ENCODE peak calls at places on chromosomes 3 and 15, in nine cellular contexts. W is astrocyte of the spinal cord; R is PC-9; G is mesenteric fat pad; H is amygdala; P is CD4-positive, CD25-positive, alpha-beta regulatory T cell; K is NCI-H510A treated with DMSO at 0.1 percent for 48 hours; M is T-helper 2 cell; S is kidney epithelial cell. Y is an unnamed sample.

GRCh38 chr3:158102660-158103085 is 3.5 kb downstream of the SHOX2 start:
- DNase-seq in W (no peak), M (no peak), R (no peak), P (no peak), G (no peak), K (no peak), S (no peak), H (no peak), Y (no peak)

GRCh38 chr3:194277547-194278091 is 73.5 kb downstream of the CPN2 start:
- DNase-seq in M (no peak), W (peak), K (no peak), S (no peak), H (no peak), G (peak), R (no peak), P (no peak), Y (no peak)

GRCh38 chr15:48101376-48101961 is 19.3 kb upstream of the SLC24A5 start:
- DNase-seq in G (no peak), S (no peak), K (no peak), W (no peak), M (no peak), R (no peak), H (no peak), P (no peak), Y (no peak)

GRCh38 chr3:195850857-195851531 is 39.3 kb upstream of the MUC4 start:
- DNase-seq in S (peak), W (peak), M (peak), K (peak), P (peak), H (peak), G (no peak), R (peak), Y (peak)

GRCh38 chr15:61025283-61025682 is 203.8 kb downstream of the RORA start:
- DNase-seq in M (no peak), G (no peak), S (no peak), R (no peak), K (no peak), P (no peak), H (no peak), W (no peak), Y (no peak)

GRCh38 chr15:82763361-82764142 is 42.3 kb downstream of the FSD2 start:
- DNase-seq in K (no peak), G (no peak), P (no peak), R (no peak), H (no peak), M (no peak), S (no peak), W (no peak), Y (no peak)

GRCh38 chr3:52787672-52788625 is 6.6 kb upstream of the ITIH3 start:
- DNase-seq in P (no peak), W (no peak), K (no peak), S (no peak), M (no peak), G (no peak), H (no peak), R (no peak), Y (no peak)

GRCh38 chr3:138442433-138442832 is 8.0 kb downstream of the ESYT3 start:
- DNase-seq in W (peak), H (no peak), S (no peak), R (peak), G (peak), P (no peak), M (no peak), K (no peak), Y (no peak)

GRCh38 chr3:106338582-106339219 is 469.9 kb upstream of the CBLB start:
- DNase-seq in P (peak), W (no peak), G (no peak), M (no peak), S (no peak), K (no peak), R (no peak), H (no peak), Y (no peak)

GRCh38 chr3:159669753-159670152 is 318.9 kb upstream of the IL12A start:
- DNase-seq in R (no peak), K (no peak), H (no peak), G (no peak), W (peak), M (no peak), S (no peak), P (no peak), Y (no peak)

GRCh38 chr3:64686446-64686908 is 1.3 kb downstream of the ADAMTS9 start:
- DNase-seq in M (no peak), S (no peak), R (peak), K (peak), H (no peak), P (no peak), G (no peak), W (no peak), Y (no peak)

GRCh38 chr3:160373655-160374054 is 25.4 kb downstream of the IFT80 start:
- DNase-seq in M (no peak), P (no peak), S (no peak), G (no peak), R (no peak), W (no peak), H (no peak), K (no peak), Y (no peak)

GRCh38 chr3:161291191-161291901 is 70.2 kb downstream of the NMD3 start:
- DNase-seq in P (no peak), K (no peak), R (peak), G (no peak), H (no peak), M (no peak), S (peak), W (no peak), Y (no peak)

GRCh38 chr3:172244011-172244410 is 204.2 kb downstream of the GHSR start:
- DNase-seq in W (peak), H (no peak), K (no peak), M (no peak), G (no peak), S (no peak), P (no peak), R (no peak), Y (no peak)

GRCh38 chr3:24972491-24972890 is 455.6 kb upstream of the RARB start:
- DNase-seq in G (no peak), P (no peak), W (no peak), H (no peak), M (no peak), S (no peak), K (no peak), R (no peak), Y (no peak)

GRCh38 chr3:104437131-104437750 is 929.5 kb upstream of the ALCAM start:
- DNase-seq in K (peak), G (no peak), P (no peak), H (no peak), M (no peak), S (peak), R (no peak), W (peak), Y (no peak)

GRCh38 chr15:85607141-85607806 is 187.5 kb downstream of the KLHL25 start:
- DNase-seq in S (no peak), K (no peak), W (peak), P (no peak), G (no peak), R (no peak), M (no peak), H (no peak), Y (no peak)

GRCh38 chr3:114874447-114874846 is 272.6 kb downstream of the ZBTB20 start:
- DNase-seq in H (no peak), S (no peak), M (no peak), G (no peak), W (no peak), P (no peak), K (no peak), R (no peak), Y (no peak)

GRCh38 chr3:124092811-124093210 is 100.9 kb upstream of the ROPN1 start:
- DNase-seq in H (no peak), S (no peak), W (peak), P (no peak), K (no peak), M (no peak), G (no peak), R (no peak), Y (no peak)

GRCh38 chr3:190692256-190692655 is 170.2 kb downstream of the GMNC start:
- DNase-seq in G (no peak), W (no peak), K (no peak), M (no peak), S (no peak), H (no peak), P (no peak), R (no peak), Y (no peak)

GRCh38 chr3:118809696-118810498 is 224.7 kb downstream of the IGSF11 start:
- DNase-seq in P (no peak), M (no peak), G (no peak), H (no peak), K (no peak), W (no peak), S (no peak), R (no peak), Y (no peak)

GRCh38 chr15:51380999-51381806 is 39.7 kb downstream of the GLDN start:
- DNase-seq in S (no peak), G (no peak), H (peak), P (peak), M (no peak), K (peak), R (peak), W (peak), Y (no peak)

GRCh38 chr15:78034495-78035191 is 42.9 kb downstream of the TBC1D2B start:
- DNase-seq in H (no peak), P (peak), R (no peak), K (no peak), S (no peak), W (no peak), M (peak), G (no peak), Y (peak)

GRCh38 chr3:9649791-9650521 is 651 bp downstream of the MTMR14 start:
- DNase-seq in K (no peak), P (peak), H (no peak), R (no peak), W (no peak), M (no peak), S (no peak), G (no peak), Y (no peak)

GRCh38 chr3:170448530-170449110 is 30.0 kb downstream of the CLDN11 start:
- DNase-seq in H (no peak), W (no peak), P (no peak), S (no peak), K (no peak), M (no peak), R (no peak), G (no peak), Y (no peak)

GRCh38 chr3:170977911-170978310 is 48.6 kb downstream of the SLC2A2 start:
- DNase-seq in S (no peak), K (no peak), P (no peak), R (no peak), H (no peak), G (no peak), M (no peak), W (peak), Y (no peak)

GRCh38 chr3:128301186-128302023 is 148.1 kb downstream of the EEFSEC start:
- DNase-seq in W (no peak), K (no peak), M (no peak), H (no peak), P (no peak), S (no peak), R (no peak), G (peak), Y (no peak)

GRCh38 chr15:62999923-63000484 is 42.5 kb upstream of the TPM1 start:
- DNase-seq in S (no peak), G (no peak), R (no peak), P (no peak), H (no peak), M (no peak), K (no peak), W (no peak), Y (no peak)

GRCh38 chr15:43872416-43873020 is 45.7 kb downstream of the WDR76 start:
- DNase-seq in H (peak), G (no peak), R (peak), P (peak), S (peak), W (peak), M (no peak), K (peak), Y (no peak)

GRCh38 chr15:66848666-66849392 is 146.8 kb downstream of the SMAD6 start:
- DNase-seq in G (peak), W (no peak), S (no peak), H (no peak), M (no peak), R (no peak), K (no peak), P (no peak), Y (no peak)

GRCh38 chr15:66364944-66365343 is 8.5 kb upstream of the TIPIN start:
- DNase-seq in W (no peak), R (peak), S (no peak), H (no peak), K (no peak), M (no peak), P (no peak), G (no peak), Y (no peak)